ENCODE peak calls at places on chromosomes 2 and 18, in eight cellular contexts. V is MM.1S, Q is astrocyte of the spinal cord, G is AG09319, T is ovary, U is A549, E is NB4, B is mesothelial cell of epicardium. H is an unnamed sample.

GRCh38 chr2:221676566-221677172 is 104.6 kb upstream of the EPHA4 start:
- DNase-seq in T (no peak), G (no peak), B (no peak), U (no peak), V (no peak), E (no peak), Q (peak), H (no peak)

GRCh38 chr18:70981400-70982140 is 692.7 kb downstream of the SOCS6 start:
- DNase-seq in T (no peak), E (no peak), G (no peak), B (no peak), Q (no peak), U (no peak), V (no peak), H (no peak)

GRCh38 chr2:38602136-38602731 is 494 bp downstream of the HNRNPLL start:
- DNase-seq in G (no peak), B (peak), V (peak), U (peak), E (no peak), Q (no peak), T (peak), H (peak)

GRCh38 chr2:11636593-11637295 is 33.3 kb downstream of the NTSR2 start:
- DNase-seq in B (no peak), G (no peak), V (no peak), Q (no peak), U (no peak), E (no peak), T (no peak), H (no peak)

GRCh38 chr2:180319586-180320405 is 312.7 kb upstream of the CWC22 start:
- DNase-seq in V (no peak), G (no peak), Q (no peak), T (no peak), B (no peak), U (no peak), E (no peak), H (no peak)

GRCh38 chr2:221346411-221346810 is 225.7 kb downstream of the EPHA4 start:
- DNase-seq in E (no peak), B (no peak), G (no peak), V (no peak), U (no peak), Q (no peak), T (no peak), H (no peak)

GRCh38 chr18:70165936-70166335 is 39.6 kb downstream of the RTTN start:
- DNase-seq in E (no peak), B (no peak), U (no peak), G (no peak), Q (peak), T (no peak), V (peak), H (no peak)

GRCh38 chr2:190800528-190800927 is 80.1 kb upstream of the GLS start:
- DNase-seq in U (no peak), V (no peak), T (no peak), G (no peak), B (no peak), E (no peak), Q (no peak), H (no peak)

GRCh38 chr2:105384861-105385260 is 14.0 kb downstream of the FHL2 start:
- DNase-seq in B (no peak), E (no peak), V (peak), U (no peak), T (no peak), Q (no peak), G (no peak), H (no peak)

GRCh38 chr18:74499633-74500032 is 3.5 kb downstream of the CNDP2 start:
- DNase-seq in V (peak), Q (no peak), T (peak), U (no peak), G (no peak), E (peak), B (no peak), H (peak)

GRCh38 chr18:38032516-38032915 is 466.9 kb upstream of the CELF4 start:
- DNase-seq in V (no peak), U (no peak), E (no peak), T (no peak), G (no peak), Q (no peak), B (no peak), H (no peak)

GRCh38 chr2:191240871-191241270 is 4.3 kb upstream of the MYO1B start:
- DNase-seq in T (no peak), B (no peak), E (no peak), G (no peak), U (no peak), V (no peak), Q (no peak), H (no peak)

GRCh38 chr2:64488050-64488974 is 34.4 kb downstream of the LGALSL start:
- DNase-seq in T (peak), U (peak), B (peak), V (peak), G (peak), E (peak), Q (peak), H (peak)

GRCh38 chr2:67879586-67880290 is 183.1 kb downstream of the C1D start:
- DNase-seq in T (no peak), B (no peak), V (no peak), Q (peak), U (no peak), G (no peak), E (no peak), H (no peak)

GRCh38 chr2:15047184-15047583 is 414.7 kb downstream of the LRATD1 start:
- DNase-seq in T (no peak), E (no peak), G (no peak), B (no peak), V (no peak), U (no peak), Q (no peak), H (no peak)

GRCh38 chr2:120958623-120959366 is 223.1 kb downstream of the GLI2 start:
- DNase-seq in E (peak), G (no peak), V (no peak), T (no peak), Q (peak), B (no peak), U (no peak), H (no peak)

GRCh38 chr18:50982802-50983179 is 15.0 kb downstream of the ELAC1 start:
- DNase-seq in V (no peak), T (no peak), B (no peak), G (no peak), Q (peak), E (no peak), U (no peak), H (no peak)

GRCh38 chr2:240143276-240143675 is 2.8 kb upstream of the OTOS start:
- DNase-seq in Q (no peak), B (no peak), V (no peak), G (no peak), E (no peak), U (no peak), T (no peak), H (no peak)

GRCh38 chr2:217805679-217806479 is 196.9 kb downstream of the TNS1 start:
- DNase-seq in Q (no peak), E (no peak), V (no peak), G (no peak), T (no peak), B (no peak), U (no peak), H (no peak)

GRCh38 chr18:43129946-43130523 is 14.6 kb upstream of the RIT2 start:
- DNase-seq in V (peak), Q (peak), T (no peak), B (no peak), E (peak), U (no peak), G (no peak), H (no peak)

GRCh38 chr2:17821535-17822451 is 5.5 kb downstream of the MSGN1 start:
- DNase-seq in V (no peak), G (no peak), Q (no peak), U (no peak), B (no peak), E (no peak), T (no peak), H (no peak)

GRCh38 chr18:58727776-58728500 is 56.7 kb downstream of the MALT1 start:
- DNase-seq in Q (peak), T (no peak), G (no peak), E (no peak), V (no peak), U (no peak), B (no peak), H (no peak)

GRCh38 chr2:44881856-44882255 is 59.6 kb upstream of the SIX3 start:
- DNase-seq in Q (no peak), G (no peak), V (no peak), U (no peak), E (no peak), T (no peak), B (no peak), H (no peak)

GRCh38 chr2:161352718-161353117 is 44.5 kb downstream of the PSMD14 start:
- DNase-seq in U (no peak), V (no peak), Q (no peak), B (no peak), E (no peak), T (no peak), G (no peak), H (no peak)

GRCh38 chr2:170227467-170228075 is 49.6 kb downstream of the MYO3B start:
- DNase-seq in B (no peak), V (peak), Q (no peak), G (no peak), U (no peak), E (no peak), T (no peak), H (no peak)

GRCh38 chr2:32418777-32419176 is 62.0 kb downstream of the BIRC6 start:
- DNase-seq in B (no peak), Q (peak), U (peak), T (no peak), G (peak), V (no peak), E (no peak), H (no peak)

GRCh38 chr2:217332866-217333265 is 473.0 kb upstream of the TNP1 start:
- DNase-seq in T (no peak), E (no peak), V (no peak), Q (no peak), G (no peak), U (no peak), B (no peak), H (no peak)

GRCh38 chr2:163341426-163341825 is 394.4 kb downstream of the FIGN start:
- DNase-seq in B (no peak), E (no peak), G (no peak), V (peak), T (no peak), U (no peak), Q (peak), H (no peak)

GRCh38 chr2:191166756-191167445 is 16.1 kb upstream of the STAT4 start:
- DNase-seq in E (no peak), B (no peak), T (no peak), G (no peak), Q (no peak), V (no peak), U (no peak), H (no peak)

GRCh38 chr2:241095594-241096290 is 6.3 kb downstream of the MTERF4 start:
- DNase-seq in T (no peak), U (no peak), G (no peak), Q (no peak), V (no peak), B (no peak), E (no peak), H (no peak)

GRCh38 chr18:80244167-80244566 is 3.1 kb downstream of the PARD6G start:
- DNase-seq in U (no peak), T (no peak), E (no peak), Q (no peak), G (no peak), B (no peak), V (no peak), H (no peak)

GRCh38 chr2:161170917-161171594 is 10.8 kb downstream of the TANK start:
- DNase-seq in Q (no peak), T (no peak), B (no peak), G (no peak), E (no peak), V (no peak), U (no peak), H (no peak)

GRCh38 chr2:54041135-54041534 is 70.3 kb upstream of the PSME4 start:
- DNase-seq in E (no peak), U (no peak), Q (no peak), T (no peak), V (no peak), G (no peak), B (no peak), H (peak)

GRCh38 chr2:88692187-88692586 is 714 bp downstream of the RPIA start:
- DNase-seq in V (peak), E (peak), U (peak), Q (no peak), B (no peak), G (no peak), T (no peak), H (peak)

DNA sequence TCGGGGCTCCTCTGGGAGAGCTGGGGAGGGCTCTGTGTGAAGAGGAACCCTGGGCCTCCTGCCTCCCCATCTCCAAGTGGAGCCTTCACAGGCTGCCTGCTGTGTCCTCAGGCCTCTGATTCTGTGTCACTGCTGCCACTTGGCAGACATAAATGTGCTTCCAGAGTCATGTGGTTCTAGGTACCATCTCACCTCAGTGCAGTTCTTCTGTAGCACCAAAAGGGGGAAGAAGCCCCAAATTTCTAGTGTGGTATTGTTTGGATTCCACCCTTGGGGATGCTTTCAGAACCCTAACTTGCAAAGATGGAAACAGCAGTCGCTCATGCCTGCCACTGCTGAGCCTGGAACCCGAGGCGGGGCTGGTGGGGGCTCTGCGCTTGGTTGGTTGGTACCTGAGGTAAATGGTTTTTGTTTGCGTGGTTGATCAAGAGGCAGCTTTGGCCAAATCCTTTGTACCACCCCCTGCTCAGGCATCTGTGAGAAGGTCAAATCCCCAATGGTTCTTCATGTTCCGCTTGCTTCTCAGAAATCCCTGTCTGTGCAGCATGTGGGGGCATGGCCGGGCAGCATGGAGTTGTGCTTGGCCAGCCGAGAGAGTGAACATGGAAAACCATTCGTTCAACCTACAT is 27.5 kb downstream of the COA5 start:
- DNase-seq in G (no peak), E (no peak), T (no peak), V (no peak), U (no peak), B (no peak), Q (no peak), H (no peak)
- TF ChIP-seq CTCF in G (no peak), E (peak), T (no peak), V (no peak), U (no peak), B (no peak), Q (no peak), H (no peak)

DNA sequence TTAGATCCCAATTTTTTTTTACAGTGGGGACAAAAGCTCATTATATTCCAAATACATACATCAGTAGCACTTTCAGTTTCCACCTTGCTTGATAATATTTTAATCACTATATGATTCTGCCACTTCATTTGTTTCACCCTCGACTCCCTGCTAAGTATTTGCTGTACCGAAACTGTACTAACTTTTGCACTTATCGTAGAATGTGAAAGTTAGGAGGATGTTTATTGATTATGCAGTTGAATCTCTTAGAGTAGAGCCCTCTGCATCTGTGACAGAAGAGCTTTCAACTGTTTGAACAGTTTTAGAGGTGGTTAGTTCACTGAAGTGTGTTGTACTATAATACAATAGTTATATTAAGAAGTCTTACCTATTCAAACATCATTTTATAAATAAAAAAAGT is 20.8 kb downstream of the NCOA1 start:
- DNase-seq in E (no peak), T (no peak), Q (no peak), V (no peak), G (no peak), B (no peak), U (no peak), H (no peak)
- TF ChIP-seq CTCF in E (no peak), T (no peak), Q (no peak), V (no peak), G (no peak), B (no peak), U (no peak), H (no peak)

DNA sequence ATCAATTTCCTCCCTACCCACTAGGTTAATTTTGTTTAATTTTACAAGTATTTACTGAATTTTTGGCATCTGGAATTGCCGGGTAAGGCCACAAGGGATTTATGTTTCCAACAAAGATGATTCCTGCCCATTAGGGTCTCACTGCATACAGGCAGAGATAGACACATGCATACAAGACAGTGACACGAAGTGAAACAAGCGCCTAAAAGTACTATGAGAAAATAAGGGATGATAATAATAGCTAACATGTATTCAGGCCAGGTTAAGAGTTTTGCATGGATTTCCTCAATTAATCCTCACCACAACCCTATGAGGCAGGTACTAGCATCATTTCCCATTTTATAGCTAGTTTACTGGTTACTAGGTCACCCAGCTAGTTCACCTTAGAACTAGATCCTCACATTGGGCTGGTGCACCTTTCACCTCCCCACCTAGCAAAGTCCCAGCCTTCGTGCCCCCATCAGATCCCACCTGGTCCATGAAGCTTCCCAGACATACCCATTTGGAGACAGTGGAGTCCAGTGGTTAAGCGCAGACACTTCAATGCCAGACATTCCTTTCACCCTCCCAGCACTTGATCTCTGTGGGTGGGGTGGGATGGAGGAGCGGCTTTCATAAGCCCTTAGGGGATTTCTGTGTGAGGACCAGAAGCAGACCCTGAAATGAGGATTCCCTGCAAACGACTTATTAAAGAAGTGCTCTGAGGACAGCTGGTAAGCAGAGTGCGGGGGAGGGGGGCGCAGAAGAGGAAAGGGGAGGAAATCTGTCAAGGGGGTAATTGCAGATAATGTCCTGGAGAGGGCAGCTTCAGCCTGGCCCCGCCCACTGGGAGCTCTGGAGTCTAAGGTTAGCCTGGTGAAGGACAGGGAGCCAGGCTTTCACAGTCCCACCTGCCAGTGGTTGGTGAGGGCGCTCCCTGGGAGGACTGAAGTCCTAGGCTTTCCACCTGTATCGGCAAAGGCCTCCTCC is 5.8 kb upstream of the DGUOK start:
- DNase-seq in V (no peak), T (no peak), U (peak), Q (no peak), E (peak), B (no peak), G (no peak), H (no peak)
- TF ChIP-seq CTCF in V (peak), T (no peak), U (no peak), Q (peak), E (peak), B (no peak), G (peak), H (no peak)

DNA sequence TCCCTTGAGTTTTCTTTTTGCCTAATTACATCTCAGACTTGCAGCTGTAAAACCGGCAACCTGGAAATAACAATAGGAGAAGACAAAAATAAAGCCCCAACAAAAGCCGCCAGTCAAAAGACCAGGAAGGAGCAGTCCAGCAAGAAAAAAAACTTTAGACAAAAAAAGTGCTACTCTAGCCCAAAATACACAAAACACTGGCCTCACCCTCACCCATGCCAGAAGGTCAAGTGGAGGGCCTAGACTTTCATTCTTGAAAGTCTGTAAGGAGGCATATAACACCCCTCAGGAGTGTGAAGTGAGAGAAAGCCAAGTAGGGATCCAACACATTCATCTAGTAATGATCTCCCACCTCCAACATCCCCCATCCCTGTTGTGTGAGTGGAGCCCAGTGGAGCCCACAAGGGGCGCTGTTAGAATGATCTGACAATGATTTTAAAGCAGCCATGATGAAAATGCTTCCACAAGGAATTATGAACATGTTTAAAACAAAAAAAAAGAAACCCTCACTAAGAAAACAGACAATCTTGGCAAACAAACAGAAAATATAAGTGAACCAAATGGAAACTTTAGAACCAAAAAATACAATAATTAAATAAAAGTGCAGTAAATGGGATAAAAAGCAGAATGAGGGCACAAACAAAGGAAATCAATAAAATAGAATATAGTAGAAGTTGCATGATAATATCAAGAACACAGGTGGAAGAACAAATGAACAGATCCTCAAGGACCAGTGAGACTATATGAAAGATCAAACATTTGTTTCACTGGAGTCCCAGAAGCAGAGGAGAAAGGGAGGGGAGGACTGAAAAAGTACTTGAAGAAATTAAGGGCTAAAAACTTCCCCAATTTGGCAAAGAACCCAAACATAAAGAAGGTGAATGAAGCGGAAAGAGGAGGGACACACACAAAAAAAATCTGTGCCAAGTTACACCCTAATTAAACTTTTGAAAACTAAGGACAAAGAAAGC is 23.9 kb downstream of the SESTD1 start:
- DNase-seq in V (no peak), E (no peak), U (no peak), T (no peak), B (no peak), Q (no peak), G (no peak), H (no peak)
- TF ChIP-seq CTCF in V (no peak), E (peak), U (no peak), T (no peak), B (no peak), Q (no peak), G (no peak), H (no peak)

DNA sequence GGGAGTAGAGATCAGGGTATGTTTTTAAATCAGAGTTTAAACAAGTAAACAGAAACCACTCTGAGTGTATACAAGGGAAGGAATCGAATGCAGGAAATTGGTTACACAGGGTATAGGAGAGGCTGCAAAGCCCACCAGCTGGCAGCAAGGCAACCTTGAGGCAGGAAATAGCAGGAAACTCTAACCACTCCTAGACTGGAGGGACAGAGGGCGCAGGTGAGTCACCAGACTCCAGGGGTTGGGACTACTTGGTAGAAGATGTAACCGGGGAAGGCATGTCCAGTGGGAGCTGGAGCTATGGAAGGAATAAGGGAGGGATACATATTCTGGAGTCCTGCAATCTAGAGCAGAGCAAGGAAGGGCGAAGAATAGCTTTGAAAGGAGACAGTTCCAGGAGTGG is 152.3 kb downstream of the MEIS1 start:
- DNase-seq in T (no peak), G (no peak), B (no peak), V (no peak), U (peak), Q (no peak), E (no peak), H (no peak)
- TF ChIP-seq CTCF in T (no peak), G (peak), B (no peak), V (no peak), U (peak), Q (no peak), E (no peak), H (no peak)